ENCODE peak calls at places on chromosome 17, in five cellular contexts. O, Q, I, V and G are unnamed samples.

GRCh38 chr17:1978396-1978962 is 46.7 kb downstream of the RTN4RL1 start:
- DNase-seq in O (no peak), Q (no peak), I (no peak), V (no peak), G (no peak)

GRCh38 chr17:47812146-47812920 is 9.3 kb downstream of the OSBPL7 start:
- DNase-seq in O (no peak), Q (no peak), I (no peak), V (peak), G (peak)

GRCh38 chr17:2171725-2172446 is 117.0 kb downstream of the HIC1 start:
- DNase-seq in O (no peak), Q (peak), I (peak), V (peak), G (peak)

GRCh38 chr17:42518046-42518754 is 17.8 kb upstream of the NAGLU start:
- DNase-seq in O (no peak), Q (peak), I (peak), V (peak), G (peak)

GRCh38 chr17:48259710-48260291 is 152.2 kb downstream of the SNX11 start:
- DNase-seq in O (no peak), Q (no peak), I (no peak), V (no peak), G (no peak)

GRCh38 chr17:43356999-43357398 is 41.8 kb upstream of the ARL4D start:
- DNase-seq in O (no peak), Q (no peak), I (no peak), V (no peak), G (no peak)

GRCh38 chr17:77654296-77654695 is 304.2 kb upstream of the TNRC6C start:
- DNase-seq in O (no peak), Q (no peak), I (no peak), V (peak), G (no peak)

GRCh38 chr17:75241996-75242460 is 19.4 kb downstream of the GGA3 start:
- DNase-seq in O (no peak), Q (no peak), I (no peak), V (no peak), G (no peak)

GRCh38 chr17:38892620-38893019 is 22.8 kb downstream of the LASP1 start:
- DNase-seq in O (no peak), Q (no peak), I (no peak), V (no peak), G (no peak)

GRCh38 chr17:67221062-67221998 is 23.7 kb downstream of the HELZ start:
- DNase-seq in O (no peak), Q (peak), I (peak), V (no peak), G (peak)

GRCh38 chr17:72270530-72270929 is 149.7 kb downstream of the SOX9 start:
- DNase-seq in O (no peak), Q (peak), I (peak), V (peak), G (peak)

GRCh38 chr17:45396496-45397205 is 36.0 kb downstream of the ARHGAP27 start:
- DNase-seq in O (no peak), Q (no peak), I (no peak), V (no peak), G (no peak)

DNA sequence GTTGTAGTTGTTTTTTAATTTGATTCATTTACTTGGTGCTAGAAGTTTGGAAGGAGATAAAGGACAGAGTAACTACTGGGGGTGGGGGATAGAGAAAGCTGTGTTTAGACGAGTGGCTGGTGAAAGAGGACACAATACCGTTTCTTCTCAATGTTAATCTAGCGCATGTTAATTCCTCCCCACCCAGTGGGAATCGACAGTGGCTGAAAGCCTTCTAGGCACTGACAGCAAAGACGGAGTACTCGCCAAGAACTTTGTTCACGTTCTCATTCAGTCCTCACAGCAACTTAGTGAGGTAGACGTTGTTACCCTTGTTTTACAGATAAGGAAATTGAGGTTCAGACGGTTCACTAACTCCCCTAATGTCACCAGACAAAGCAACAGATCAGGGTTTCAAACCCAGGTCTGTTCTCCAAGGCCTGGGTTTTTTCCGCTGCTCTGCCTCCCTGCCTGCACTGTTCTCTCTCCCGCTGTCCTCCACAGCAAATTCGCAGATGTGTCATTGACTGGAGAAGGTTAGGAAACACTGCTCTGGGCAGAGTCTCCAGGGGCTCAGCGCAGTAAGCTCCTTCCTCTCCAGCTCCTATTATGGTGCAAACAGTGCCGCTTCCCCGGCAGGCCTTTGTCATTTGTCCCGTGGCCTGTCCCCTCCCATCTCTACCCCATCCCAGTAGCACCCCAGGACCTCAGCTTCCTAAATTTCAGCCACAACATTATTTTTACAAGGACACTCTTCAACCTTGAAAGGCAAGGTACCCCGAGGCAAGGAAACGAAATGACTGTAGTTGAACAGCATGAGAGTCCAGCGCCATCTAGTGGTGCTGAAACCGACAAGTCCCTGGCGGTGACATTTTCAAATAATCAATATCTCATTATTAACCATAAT is 16.9 kb downstream of the MRPS23 start:
- DNase-seq in O (no peak), Q (peak), I (peak), V (peak), G (peak)
- H3K27ac ChIP-seq in O (no peak), Q (peak), I (peak), V (no peak), G (peak)

DNA sequence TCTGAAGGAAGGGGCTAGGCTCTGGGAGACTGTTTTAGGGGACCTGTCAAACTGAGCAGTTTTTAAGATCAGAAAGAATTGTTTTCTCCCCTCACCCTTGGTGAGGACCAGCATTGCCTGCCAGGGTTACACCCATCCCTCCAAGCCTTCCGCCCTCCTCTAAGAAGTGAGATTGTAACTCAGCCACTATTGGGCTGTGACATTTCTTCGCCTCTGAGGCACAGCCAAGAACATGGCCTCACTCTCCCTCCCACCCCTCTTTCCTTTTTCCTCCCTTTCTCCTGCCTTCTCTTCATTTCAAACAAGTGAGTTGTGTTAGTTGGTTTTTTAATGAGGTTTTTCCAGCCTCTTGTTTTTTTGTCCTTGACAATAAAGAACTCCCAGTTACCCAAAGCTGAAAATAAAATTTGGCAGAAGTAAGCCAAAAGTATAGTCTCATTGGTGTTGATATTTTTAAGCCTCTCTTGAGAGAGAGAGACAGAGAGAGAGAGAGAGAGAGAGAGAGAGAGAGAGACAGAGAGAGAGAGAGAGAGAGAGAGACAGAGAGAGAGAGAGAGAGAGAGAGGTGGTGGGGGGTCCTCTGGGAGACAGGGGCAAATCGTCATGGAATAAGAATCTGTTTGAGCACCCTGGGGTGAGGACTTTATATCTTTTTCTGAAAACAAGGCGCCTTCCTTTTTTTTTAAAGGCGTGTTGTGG is 77.2 kb upstream of the TBX2 start:
- DNase-seq in O (no peak), Q (no peak), I (no peak), V (no peak), G (no peak)
- H3K27ac ChIP-seq in O (no peak), Q (no peak), I (peak), V (peak), G (peak)

GRCh38 chr17:9878791-9879525 is 26.1 kb downstream of the RCVRN start:
- DNase-seq in O (no peak), Q (no peak), I (no peak), V (no peak), G (no peak)

GRCh38 chr17:9872852-9873251 is 32.2 kb downstream of the RCVRN start:
- DNase-seq in O (no peak), Q (no peak), I (no peak), V (no peak), G (peak)

GRCh38 chr17:9874722-9875121 is 30.3 kb downstream of the RCVRN start:
- DNase-seq in O (no peak), Q (no peak), I (no peak), V (no peak), G (no peak)

GRCh38 chr17:9878361-9878760 is 26.7 kb downstream of the RCVRN start:
- DNase-seq in O (no peak), Q (no peak), I (no peak), V (no peak), G (no peak)

DNA sequence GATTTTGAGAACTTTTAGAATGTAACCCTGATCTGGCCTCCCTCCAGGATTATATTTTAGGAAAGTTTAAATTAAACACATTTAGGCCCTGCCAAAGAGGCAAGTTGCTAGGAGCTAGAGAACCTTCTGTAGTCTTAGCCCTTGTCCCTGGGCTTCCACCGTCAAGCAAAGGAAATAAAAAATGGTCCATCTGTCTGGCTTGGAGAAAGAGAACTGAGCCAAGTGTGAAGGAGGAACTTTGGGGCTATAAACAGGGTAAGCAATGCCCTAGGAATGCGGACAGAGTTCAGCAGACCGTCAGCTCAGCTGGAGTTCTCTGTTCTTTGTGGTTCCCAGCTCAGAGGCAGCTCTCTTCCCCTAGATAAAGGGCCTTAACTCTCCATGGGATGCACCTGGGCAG is 29.6 kb downstream of the RCVRN start:
- DNase-seq in O (no peak), Q (no peak), I (no peak), V (no peak), G (no peak)
- H3K27ac ChIP-seq in O (no peak), Q (no peak), I (no peak), V (no peak), G (peak)

DNA sequence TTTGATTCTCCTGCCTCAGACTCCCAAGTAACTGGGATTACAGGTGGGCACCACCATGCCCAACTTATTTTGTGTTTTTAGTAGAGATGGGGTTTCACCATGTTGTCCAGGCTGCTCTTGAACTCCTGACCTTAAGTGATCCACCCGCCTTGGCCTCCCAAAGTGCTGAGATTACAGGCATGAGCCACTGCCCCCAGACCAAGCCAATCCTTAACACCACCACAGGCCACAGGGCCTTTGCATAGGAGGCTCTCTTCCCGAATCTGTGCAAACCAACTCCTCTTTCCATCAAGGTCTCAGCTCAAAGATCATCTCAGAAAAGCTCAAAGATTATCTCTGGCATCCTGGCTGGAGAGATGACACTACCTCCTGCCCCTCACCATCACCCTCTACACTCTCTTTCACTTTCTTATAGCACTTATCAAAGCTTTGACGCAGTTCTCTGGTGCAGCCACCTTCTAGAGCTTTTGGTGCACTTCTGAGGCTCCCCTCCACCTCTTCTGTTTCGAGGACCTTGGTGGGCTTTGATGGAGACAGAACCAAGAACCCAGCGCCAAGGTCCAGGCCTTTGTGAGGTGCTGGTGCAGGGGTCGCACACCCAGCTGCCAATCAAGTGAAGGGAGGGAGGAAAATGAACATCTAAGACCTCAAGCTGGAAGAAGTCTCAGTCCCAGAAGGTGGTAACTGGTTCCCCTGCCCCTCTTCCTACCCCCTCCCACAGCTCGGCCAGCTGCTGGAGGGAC is 23.2 kb upstream of the PHB1 start:
- DNase-seq in O (no peak), Q (no peak), I (no peak), V (peak), G (no peak)
- H3K27ac ChIP-seq in O (no peak), Q (no peak), I (no peak), V (no peak), G (no peak)

GRCh38 chr17:63973247-63973646 is 529 bp upstream of the SCN4A start:
- DNase-seq in O (no peak), Q (no peak), I (no peak), V (no peak), G (no peak)

GRCh38 chr17:63973930-63974593 is 1.3 kb upstream of the SCN4A start:
- DNase-seq in O (no peak), Q (no peak), I (no peak), V (no peak), G (peak)

GRCh38 chr17:63974594-63975192 is 2.0 kb upstream of the SCN4A start:
- DNase-seq in O (no peak), Q (no peak), I (no peak), V (no peak), G (no peak)

GRCh38 chr17:63975541-63976092 is 2.9 kb upstream of the SCN4A start:
- DNase-seq in O (no peak), Q (no peak), I (no peak), V (no peak), G (no peak)

DNA sequence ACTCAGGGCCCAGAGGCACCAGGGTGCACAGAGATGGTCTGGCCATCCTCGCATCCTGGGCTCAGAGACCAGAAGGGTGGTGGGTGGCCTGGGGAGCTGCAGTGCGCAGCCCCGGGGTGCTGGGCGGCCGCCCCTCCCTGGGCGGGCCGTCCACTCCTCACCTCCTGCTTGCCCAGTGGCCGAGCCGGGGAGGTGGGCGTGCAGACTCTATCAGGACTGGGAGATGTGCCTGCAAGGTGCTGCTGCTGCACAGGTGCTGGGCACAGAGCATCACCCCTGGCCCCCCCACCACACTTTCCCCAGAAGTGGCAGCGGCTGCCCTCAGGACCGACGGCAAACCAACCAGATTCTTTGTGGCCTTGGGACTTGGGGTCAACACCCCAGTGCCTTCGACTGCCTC is at the start of gene SCN4A:
- DNase-seq in O (no peak), Q (no peak), I (no peak), V (no peak), G (no peak)
- H3K27ac ChIP-seq in O (no peak), Q (no peak), I (no peak), V (no peak), G (no peak)

DNA sequence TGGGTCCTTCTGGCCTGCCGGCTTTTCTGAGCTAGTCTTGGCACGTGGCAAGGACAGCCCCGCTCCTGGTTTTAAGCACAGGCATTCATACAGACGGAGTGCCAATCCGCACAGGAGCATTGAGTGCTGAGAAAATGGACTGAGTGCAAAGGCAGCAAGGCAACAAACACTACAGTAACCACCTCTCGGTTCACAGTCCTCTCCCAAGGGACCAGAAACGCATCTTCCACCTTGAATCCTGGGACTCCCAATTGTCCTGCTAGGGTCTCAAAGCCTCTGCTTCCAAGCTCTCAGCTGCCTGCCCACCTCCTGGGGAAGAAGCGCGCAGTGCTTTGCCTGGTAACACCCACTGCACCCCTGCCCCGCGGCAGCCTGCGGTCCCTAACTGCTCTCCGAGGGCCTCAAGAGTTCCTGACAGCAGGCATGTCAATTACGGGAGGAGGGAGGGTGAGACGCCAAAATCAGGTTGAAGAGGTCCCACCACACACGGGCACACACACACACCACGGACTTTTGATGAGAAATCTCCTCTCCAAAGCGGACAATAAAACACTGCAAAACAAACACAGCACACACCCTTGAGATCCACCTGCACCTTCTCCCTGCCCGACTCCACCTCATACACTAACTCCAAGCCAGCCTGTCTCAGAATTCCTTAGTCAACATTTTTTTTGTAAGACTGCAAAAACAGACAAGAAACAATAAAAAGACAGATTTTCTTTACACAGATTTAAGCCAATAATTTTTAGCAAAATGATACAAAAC is 15.0 kb downstream of the SLC16A3 start:
- DNase-seq in O (no peak), Q (no peak), I (no peak), V (no peak), G (no peak)
- H3K27ac ChIP-seq in O (peak), Q (peak), I (no peak), V (no peak), G (no peak)